ENCODE peak calls at places on chromosomes 7 and 10, in ten cellular contexts. V is NB4, E is sigmoid colon, T is transverse colon, P is adrenal gland, B is heart left ventricle, W is erythroblast, R is uterus, F is body of pancreas, U is GM12891. I is an unnamed sample.

GRCh38 chr7:35762781-35763180 is 38.1 kb upstream of the SEPTIN7 start:
- DNase-seq in W (no peak), V (no peak), F (no peak), P (no peak), E (no peak), B (no peak), T (no peak), R (no peak), U (no peak), I (no peak)

GRCh38 chr10:53223846-53224245 is 451.3 kb upstream of the MBL2 start:
- DNase-seq in E (no peak), W (no peak), V (no peak), R (no peak), F (no peak), P (no peak), T (no peak), U (no peak), B (no peak), I (no peak)

GRCh38 chr7:44760034-44760580 is 11.5 kb downstream of the ZMIZ2 start:
- DNase-seq in T (no peak), R (no peak), B (no peak), F (no peak), V (no peak), W (no peak), U (no peak), E (no peak), P (no peak), I (peak)

GRCh38 chr7:45223078-45223477 is 65.5 kb downstream of the RAMP3 start:
- DNase-seq in P (no peak), W (no peak), V (no peak), E (no peak), U (no peak), F (no peak), T (no peak), B (no peak), R (no peak), I (no peak)

GRCh38 chr10:48701139-48701901 is 16.6 kb downstream of the WDFY4 start:
- DNase-seq in V (peak), E (no peak), P (no peak), T (peak), B (no peak), R (no peak), W (no peak), F (no peak), U (no peak), I (no peak)

GRCh38 chr7:8190121-8190895 is 71.7 kb downstream of the ICA1 start:
- DNase-seq in U (peak), W (peak), V (peak), B (no peak), E (no peak), P (peak), T (peak), R (no peak), F (peak), I (no peak)

GRCh38 chr7:144907577-144907976 is 71.7 kb upstream of the TPK1 start:
- DNase-seq in T (no peak), U (no peak), W (no peak), V (no peak), R (no peak), B (no peak), F (no peak), E (no peak), P (no peak), I (no peak)

GRCh38 chr10:88687853-88688467 is 18.1 kb upstream of the LIPK start:
- DNase-seq in T (no peak), V (peak), E (no peak), P (no peak), U (no peak), F (no peak), B (no peak), R (no peak), W (peak), I (no peak)

GRCh38 chr7:143073556-143073955 is 21.4 kb downstream of the OR6V1 start:
- DNase-seq in B (no peak), T (no peak), F (no peak), R (no peak), U (no peak), P (no peak), E (no peak), W (no peak), V (no peak), I (no peak)

GRCh38 chr7:26958834-26959233 is 94.4 kb upstream of the SKAP2 start:
- DNase-seq in W (no peak), U (no peak), R (no peak), P (no peak), T (no peak), B (no peak), F (no peak), V (no peak), E (no peak), I (no peak)

GRCh38 chr7:8605227-8605626 is 171.8 kb downstream of the NXPH1 start:
- DNase-seq in W (no peak), B (no peak), E (no peak), T (no peak), F (no peak), P (no peak), V (no peak), R (no peak), U (no peak), I (no peak)

GRCh38 chr10:119413738-119414611 is 128.5 kb downstream of the RGS10 start:
- DNase-seq in U (no peak), R (no peak), E (peak), F (no peak), T (peak), V (no peak), W (no peak), B (peak), P (peak), I (no peak)

GRCh38 chr7:155930061-155930460 is 117.8 kb upstream of the SHH start:
- DNase-seq in W (no peak), V (no peak), T (no peak), P (no peak), R (no peak), F (no peak), E (peak), B (no peak), U (no peak), I (no peak)

GRCh38 chr10:80504158-80504811 is 33.4 kb upstream of the SH2D4B start:
- DNase-seq in W (peak), T (peak), P (no peak), R (no peak), B (peak), E (no peak), V (peak), F (peak), U (no peak), I (peak)

GRCh38 chr10:31642296-31642695 is 286.3 kb downstream of the ARHGAP12 start:
- DNase-seq in R (no peak), U (no peak), P (no peak), F (no peak), E (no peak), V (no peak), W (no peak), B (no peak), T (no peak), I (no peak)

GRCh38 chr7:149811221-149811620 is 27.0 kb upstream of the ZNF862 start:
- DNase-seq in B (no peak), U (no peak), P (no peak), R (no peak), E (no peak), W (no peak), V (peak), F (no peak), T (no peak), I (no peak)

GRCh38 chr7:15558747-15559146 is 3.1 kb downstream of the AGMO start:
- DNase-seq in P (no peak), F (no peak), T (no peak), V (no peak), U (no peak), W (no peak), E (no peak), R (no peak), B (no peak), I (no peak)

GRCh38 chr10:80199828-80200227 is 5.5 kb downstream of the ANXA11 start:
- DNase-seq in U (no peak), B (peak), E (no peak), V (peak), P (peak), W (no peak), F (peak), R (peak), T (peak), I (no peak)

GRCh38 chr10:23110722-23111660 is 15.6 kb downstream of the MSRB2 start:
- DNase-seq in V (no peak), R (no peak), W (no peak), U (no peak), B (no peak), T (no peak), P (no peak), E (no peak), F (no peak), I (peak)

GRCh38 chr10:28375399-28376354 is 72.8 kb upstream of the MPP7 start:
- DNase-seq in W (no peak), P (no peak), U (no peak), V (no peak), T (peak), R (peak), E (no peak), B (no peak), F (peak), I (no peak)
- TF ChIP-seq POLR2A in W (no peak), P (no peak), U (no peak), V (no peak), T (no peak), R (no peak), E (no peak), B (no peak), F (no peak), I (no peak)

GRCh38 chr10:102133373-102134195 is 744 bp downstream of the PPRC1 start:
- DNase-seq in R (peak), F (peak), V (peak), E (peak), T (peak), W (peak), B (peak), P (peak), U (peak), I (peak)
- TF ChIP-seq POLR2A in R (no peak), F (peak), V (peak), E (no peak), T (no peak), W (no peak), B (no peak), P (no peak), U (peak), I (no peak)

DNA sequence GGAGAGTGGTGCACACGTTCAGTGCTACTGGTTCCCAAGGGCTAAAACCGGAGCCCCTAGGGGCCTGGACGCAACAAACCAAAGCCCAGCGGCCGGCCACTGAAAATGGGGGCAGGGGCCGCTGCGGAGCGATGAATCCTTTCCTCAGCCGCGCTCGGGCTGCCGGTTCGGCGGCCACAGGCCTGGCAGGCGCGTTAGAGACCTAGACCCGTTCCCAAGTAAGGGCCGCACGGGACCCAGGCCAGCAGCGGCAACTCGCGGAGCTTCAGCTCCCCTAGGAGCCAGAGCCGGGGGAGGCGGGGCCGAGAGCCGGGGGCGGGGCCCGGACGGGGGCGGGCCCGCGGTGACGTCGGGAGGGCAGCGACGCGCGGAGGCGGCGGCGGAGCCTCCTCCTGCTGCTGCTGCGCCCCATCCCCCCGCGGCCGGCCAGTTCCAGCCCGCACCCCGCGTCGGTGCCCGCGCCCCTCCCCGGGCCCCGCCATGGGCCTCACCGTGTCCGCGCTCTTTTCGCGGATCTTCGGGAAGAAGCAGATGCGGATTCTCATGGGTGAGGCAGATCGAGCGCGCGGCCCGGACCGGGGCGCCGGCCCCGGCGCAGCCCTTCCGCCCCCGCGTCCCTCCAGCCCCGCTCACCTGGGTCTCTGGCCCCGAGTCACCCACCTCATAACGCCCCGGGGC is at the start of gene ARF5:
- DNase-seq in R (peak), B (peak), E (peak), T (peak), U (peak), P (peak), F (peak), W (peak), V (peak), I (peak)
- TF ChIP-seq POLR2A in R (peak), B (peak), E (peak), T (peak), U (no peak), P (peak), F (peak), W (peak), V (peak), I (peak)

GRCh38 chr10:99421233-99421739 is 9.1 kb downstream of the GOT1 start:
- DNase-seq in B (no peak), P (no peak), V (no peak), W (no peak), T (no peak), F (no peak), E (no peak), R (no peak), U (no peak), I (no peak)
- TF ChIP-seq POLR2A in B (no peak), P (no peak), V (no peak), W (no peak), T (no peak), F (no peak), E (no peak), R (no peak), U (no peak), I (no peak)

GRCh38 chr10:86391236-86391840 is 24.7 kb upstream of the GRID1 start:
- DNase-seq in V (no peak), T (no peak), B (no peak), P (no peak), W (no peak), F (no peak), E (peak), R (no peak), U (no peak), I (no peak)
- TF ChIP-seq POLR2A in V (no peak), T (no peak), B (no peak), P (no peak), W (no peak), F (no peak), E (no peak), R (no peak), U (no peak), I (no peak)

I was measured in spleen.